ENCODE peak calls at places on chromosome 1, in five cellular contexts. Q is sigmoid colon, P is HL-60, V is left ventricle myocardium inferior, B is AG04450. C is an unnamed sample.

GRCh38 chr1:117237701-117238413 is 27.1 kb upstream of the VTCN1 start:
- DNase-seq in Q (no peak), P (no peak), V (no peak), B (no peak), C (no peak)

GRCh38 chr1:224521904-224522734 is 87.5 kb upstream of the WDR26 start:
- DNase-seq in Q (no peak), P (no peak), V (no peak), B (no peak), C (no peak)

GRCh38 chr1:71881611-71882010 is 400.7 kb downstream of the NEGR1 start:
- DNase-seq in Q (no peak), P (peak), V (no peak), B (no peak), C (no peak)

GRCh38 chr1:30305519-30305918 is 417.9 kb downstream of the MATN1 start:
- DNase-seq in Q (no peak), P (no peak), V (no peak), B (no peak), C (peak)

GRCh38 chr1:200364831-200365230 is 45.0 kb downstream of the ZNF281 start:
- DNase-seq in Q (no peak), P (no peak), V (no peak), B (no peak), C (no peak)

GRCh38 chr1:73401666-73402065 is 796.3 kb downstream of the LRRIQ3 start:
- DNase-seq in Q (no peak), P (no peak), V (no peak), B (no peak), C (no peak)

GRCh38 chr1:32859915-32860314 is 10.8 kb downstream of the FNDC5 start:
- DNase-seq in Q (no peak), P (no peak), V (no peak), B (no peak), C (no peak)

GRCh38 chr1:204110894-204111633 is 38.1 kb downstream of the SOX13 start:
- DNase-seq in Q (no peak), P (no peak), V (no peak), B (no peak), C (no peak)

GRCh38 chr1:34268311-34269042 is 91.8 kb downstream of the C1orf94 start:
- DNase-seq in Q (no peak), P (no peak), V (no peak), B (no peak), C (no peak)

GRCh38 chr1:38546630-38547029 is 312.9 kb downstream of the RRAGC start:
- DNase-seq in Q (no peak), P (no peak), V (no peak), B (no peak), C (no peak)

GRCh38 chr1:16984717-16985116 is 4.3 kb upstream of the MFAP2 start:
- DNase-seq in Q (peak), P (no peak), V (peak), B (peak), C (peak)

GRCh38 chr1:174964261-174964984 is 35.3 kb upstream of the CACYBP start:
- DNase-seq in Q (no peak), P (peak), V (no peak), B (no peak), C (no peak)

DNA sequence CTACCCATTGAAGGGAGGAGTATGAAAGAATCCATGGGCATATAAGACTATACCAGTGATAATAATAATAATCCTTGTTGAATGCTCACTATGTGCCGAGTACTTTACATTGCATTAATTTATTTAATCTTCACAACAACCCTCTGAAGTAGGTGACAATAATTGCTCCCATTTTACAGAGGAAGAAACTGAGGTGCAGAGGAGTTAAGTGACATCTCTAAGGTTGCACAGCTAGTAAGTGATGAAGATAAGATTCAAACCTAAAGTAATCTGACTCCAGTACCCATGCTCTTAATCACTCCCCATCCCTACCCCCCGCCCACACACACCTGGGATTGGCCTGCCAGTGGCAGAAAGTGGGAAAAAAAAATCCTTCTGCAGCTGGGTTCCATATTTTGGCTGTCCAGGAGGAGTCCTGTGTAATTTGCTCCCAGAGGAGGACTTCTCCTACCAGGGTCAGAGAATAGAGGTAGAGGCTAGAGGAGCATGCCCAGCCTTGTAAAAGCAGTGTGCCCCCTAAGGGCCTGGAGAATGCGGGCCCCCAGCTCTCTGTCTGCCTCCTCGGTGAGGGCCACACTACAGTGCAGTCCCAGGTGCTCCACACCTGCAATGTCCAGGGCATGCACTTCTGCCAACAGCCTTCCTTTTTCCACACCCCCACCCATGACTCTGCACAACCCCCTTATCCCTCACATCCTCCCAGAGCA is 57.8 kb downstream of the TMEM53 start:
- DNase-seq in Q (no peak), P (no peak), V (no peak), B (no peak), C (no peak)
- H3K4me3 ChIP-seq in Q (peak), P (no peak), V (peak), B (peak), C (peak)

GRCh38 chr1:28642847-28643635 is at the start of gene TAF12:
- DNase-seq in Q (peak), P (peak), V (peak), B (peak), C (peak)
- TF ChIP-seq CTCF in Q (peak), P (peak), V (peak), B (peak), C (no peak)

GRCh38 chr1:56688522-56689026 is 43.5 kb downstream of the PRKAA2 start:
- DNase-seq in Q (no peak), P (no peak), V (no peak), B (no peak), C (no peak)

GRCh38 chr1:56683569-56683968 is 38.5 kb downstream of the PRKAA2 start:
- DNase-seq in Q (no peak), P (no peak), V (no peak), B (no peak), C (no peak)

DNA sequence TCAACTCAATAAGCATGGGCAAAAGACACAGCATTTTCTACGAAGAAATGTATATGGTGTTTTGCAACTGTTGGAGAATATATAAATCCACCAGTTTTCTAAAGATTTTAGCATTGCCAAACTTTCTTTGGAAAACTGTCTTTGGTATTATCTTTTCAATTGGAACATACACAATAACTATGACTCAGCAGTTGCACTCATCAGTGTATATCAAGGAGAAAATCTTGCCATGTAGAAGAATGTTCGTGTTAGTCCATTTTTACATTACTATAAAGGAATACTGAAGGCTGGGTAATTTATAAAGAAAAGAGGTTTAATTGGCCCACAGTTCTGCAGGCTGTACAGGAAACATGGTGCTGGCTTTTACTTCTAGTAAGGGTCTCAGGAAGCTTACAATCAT is 41.1 kb downstream of the PRKAA2 start:
- DNase-seq in Q (no peak), P (no peak), V (no peak), B (peak), C (no peak)
- H3K27ac ChIP-seq in Q (no peak), P (no peak), V (peak), B (no peak), C (no peak)

GRCh38 chr1:36178479-36179219 is 22.7 kb downstream of the MAP7D1 start:
- DNase-seq in Q (no peak), P (no peak), V (peak), B (no peak), C (no peak)
- H3K4me3 ChIP-seq in Q (no peak), P (no peak), V (peak), B (no peak), C (no peak)

DNA sequence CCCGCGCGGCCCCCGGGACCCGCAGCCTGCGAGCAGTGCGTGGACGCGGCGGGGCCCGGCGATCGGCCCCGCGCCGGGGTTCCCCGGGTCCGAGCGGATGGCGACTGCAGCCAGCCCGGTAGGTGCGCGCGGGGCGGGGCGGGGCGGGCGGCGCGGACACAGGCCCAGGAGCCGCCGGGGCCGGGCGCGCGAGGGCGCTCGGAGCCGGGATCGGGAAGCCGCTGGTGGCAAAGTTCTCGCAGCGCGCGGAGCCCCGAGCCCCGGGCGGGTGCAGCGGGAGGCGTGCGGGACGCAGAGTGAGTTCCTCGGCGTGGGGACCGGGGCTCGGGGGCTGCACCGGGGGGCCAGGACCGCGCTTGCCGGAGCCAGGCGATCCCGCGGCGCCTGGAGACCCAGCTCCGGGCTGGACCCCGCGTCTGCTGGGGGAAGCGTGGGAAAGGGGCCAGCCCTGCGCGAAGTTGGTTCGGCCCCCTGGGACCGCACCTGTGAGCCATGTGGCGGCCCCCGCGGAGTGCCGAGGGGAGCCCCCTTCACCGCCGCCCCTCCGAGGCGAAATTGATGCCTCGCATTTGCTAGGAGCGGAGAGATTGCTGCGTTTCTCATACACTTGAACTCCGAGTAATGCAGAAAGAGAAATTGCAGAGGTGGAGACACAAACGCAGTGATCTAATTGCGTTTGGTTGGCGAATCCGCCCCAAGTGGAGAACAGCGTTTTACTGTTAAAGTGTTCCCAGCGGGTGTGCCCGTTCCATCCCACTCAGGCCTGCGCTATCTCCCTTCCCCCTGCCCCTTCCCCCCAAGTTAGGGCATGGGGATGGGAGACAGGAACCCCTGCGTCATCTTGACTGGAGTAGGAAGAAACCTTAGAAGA is 228.9 kb upstream of the TMEM51 start:
- DNase-seq in Q (no peak), P (no peak), V (peak), B (no peak), C (no peak)
- TF ChIP-seq CTCF in Q (no peak), P (no peak), V (peak), B (no peak), C (no peak)

GRCh38 chr1:146001734-146002133 is 5.4 kb upstream of the TXNIP start:
- DNase-seq in Q (peak), P (no peak), V (no peak), B (no peak), C (no peak)
- H3K27ac ChIP-seq in Q (peak), P (no peak), V (peak), B (no peak), C (peak)